ENCODE peak calls at places on chromosomes 11 and 22, in six cellular contexts. D, Z, M, W, Q and O are unnamed samples.

GRCh38 chr11:69497221-69497787 is 15.8 kb downstream of the LINC01488 start:
- DNase-seq in D (no peak), Z (peak), M (peak), W (no peak), Q (peak), O (peak)

GRCh38 chr11:103433976-103434375 is 324.8 kb downstream of the DYNC2H1 start:
- DNase-seq in D (no peak), Z (no peak), M (no peak), W (no peak), Q (no peak), O (no peak)

GRCh38 chr11:94654201-94654600 is 87.0 kb downstream of the PIWIL4 start:
- DNase-seq in D (no peak), Z (no peak), M (no peak), W (no peak), Q (no peak), O (no peak)

GRCh38 chr11:17762309-17762974 is 27.9 kb downstream of the KCNC1 start:
- DNase-seq in D (peak), Z (peak), M (no peak), W (no peak), Q (no peak), O (no peak)

GRCh38 chr11:46102843-46103242 is 18.4 kb downstream of the PHF21A start:
- DNase-seq in D (peak), Z (no peak), M (no peak), W (no peak), Q (no peak), O (no peak)

GRCh38 chr11:97140885-97141494 is 751.2 kb downstream of the JRKL start:
- DNase-seq in D (peak), Z (no peak), M (peak), W (peak), Q (no peak), O (peak)

GRCh38 chr11:111417011-111417765 is 38.1 kb upstream of the POU2AF1 start:
- DNase-seq in D (no peak), Z (no peak), M (peak), W (no peak), Q (no peak), O (no peak)

GRCh38 chr11:68010058-68011041 is at the start of gene ALDH3B1:
- DNase-seq in D (peak), Z (peak), M (peak), W (peak), Q (no peak), O (peak)

GRCh38 chr22:41256254-41256897 is 15.6 kb upstream of the CHADL start:
- DNase-seq in D (no peak), Z (no peak), M (no peak), W (no peak), Q (no peak), O (no peak)

GRCh38 chr22:47443836-47444745 is 681.6 kb downstream of the TBC1D22A start:
- DNase-seq in D (no peak), Z (no peak), M (no peak), W (no peak), Q (no peak), O (no peak)

GRCh38 chr11:35318977-35319925 is 100.1 kb downstream of the SLC1A2 start:
- DNase-seq in D (no peak), Z (no peak), M (no peak), W (no peak), Q (no peak), O (no peak)

GRCh38 chr11:12118940-12119339 is 8.6 kb downstream of the MICAL2 start:
- DNase-seq in D (no peak), Z (no peak), M (no peak), W (no peak), Q (no peak), O (no peak)

GRCh38 chr22:43921361-43921760 is 2.2 kb upstream of the PNPLA3 start:
- DNase-seq in D (no peak), Z (peak), M (peak), W (no peak), Q (no peak), O (no peak)

GRCh38 chr22:44777364-44777756 is 25.0 kb downstream of the ARHGAP8 start:
- DNase-seq in D (no peak), Z (no peak), M (no peak), W (no peak), Q (no peak), O (no peak)

GRCh38 chr11:46348566-46348981 is 1.3 kb downstream of the DGKZ start:
- DNase-seq in D (no peak), Z (no peak), M (no peak), W (no peak), Q (no peak), O (no peak)

GRCh38 chr11:3043315-3043871 is 13.8 kb downstream of the CARS1 start:
- DNase-seq in D (no peak), Z (no peak), M (no peak), W (no peak), Q (no peak), O (no peak)

GRCh38 chr11:110710520-110711381 is 1.5 kb downstream of the ARHGAP20 start:
- DNase-seq in D (no peak), Z (no peak), M (peak), W (peak), Q (no peak), O (no peak)

GRCh38 chr11:61637287-61637686 is 42.9 kb upstream of the DAGLA start:
- DNase-seq in D (no peak), Z (no peak), M (no peak), W (no peak), Q (no peak), O (no peak)

GRCh38 chr11:71352226-71352625 is 96.0 kb downstream of the DHCR7 start:
- DNase-seq in D (no peak), Z (no peak), M (no peak), W (no peak), Q (no peak), O (no peak)

GRCh38 chr11:96316869-96317268 is 26.1 kb downstream of the MAML2 start:
- DNase-seq in D (no peak), Z (no peak), M (no peak), W (no peak), Q (no peak), O (no peak)

GRCh38 chr11:108654994-108655631 is 9.8 kb upstream of the DDX10 start:
- DNase-seq in D (peak), Z (peak), M (peak), W (peak), Q (no peak), O (peak)

GRCh38 chr11:31340903-31341572 is 28.5 kb downstream of the DCDC1 start:
- DNase-seq in D (peak), Z (peak), M (peak), W (peak), Q (peak), O (no peak)

GRCh38 chr11:8833568-8834275 is 77.3 kb upstream of the AKIP1 start:
- DNase-seq in D (no peak), Z (no peak), M (no peak), W (no peak), Q (no peak), O (no peak)

GRCh38 chr22:25898707-25899365 is 156.8 kb downstream of the MYO18B start:
- DNase-seq in D (peak), Z (peak), M (peak), W (no peak), Q (peak), O (no peak)

GRCh38 chr11:114158886-114159285 is 99.4 kb downstream of the ZBTB16 start:
- DNase-seq in D (no peak), Z (no peak), M (no peak), W (no peak), Q (no peak), O (no peak)

GRCh38 chr11:83571301-83571700 is 285.1 kb upstream of the CCDC90B start:
- DNase-seq in D (no peak), Z (no peak), M (no peak), W (no peak), Q (no peak), O (no peak)

GRCh38 chr11:74299000-74299399 is 12.4 kb downstream of the P4HA3 start:
- DNase-seq in D (no peak), Z (no peak), M (no peak), W (no peak), Q (no peak), O (no peak)

GRCh38 chr22:38135133-38135706 is 24.7 kb upstream of the BAIAP2L2 start:
- DNase-seq in D (no peak), Z (peak), M (no peak), W (no peak), Q (no peak), O (no peak)

GRCh38 chr22:44730034-44730433 is 22.3 kb upstream of the ARHGAP8 start:
- DNase-seq in D (no peak), Z (no peak), M (no peak), W (no peak), Q (no peak), O (no peak)

GRCh38 chr11:78659326-78660319 is 85.0 kb upstream of the NARS2 start:
- DNase-seq in D (no peak), Z (no peak), M (no peak), W (no peak), Q (no peak), O (no peak)

GRCh38 chr11:120235024-120235628 is 4.8 kb upstream of the POU2F3 start:
- DNase-seq in D (peak), Z (peak), M (peak), W (peak), Q (peak), O (peak)

GRCh38 chr11:77207019-77207485 is 79.0 kb downstream of the MYO7A start:
- DNase-seq in D (no peak), Z (no peak), M (no peak), W (peak), Q (no peak), O (peak)

GRCh38 chr11:84437129-84438123 is 1151.3 kb upstream of the CCDC90B start:
- DNase-seq in D (no peak), Z (no peak), M (peak), W (no peak), Q (peak), O (peak)

GRCh38 chr22:40238425-40239344 is 61.0 kb downstream of the TNRC6B start:
- DNase-seq in D (no peak), Z (no peak), M (no peak), W (no peak), Q (no peak), O (no peak)

GRCh38 chr11:68938088-68938487 is 34.4 kb downstream of the IGHMBP2 start:
- DNase-seq in D (no peak), Z (no peak), M (no peak), W (no peak), Q (no peak), O (no peak)

GRCh38 chr22:48739348-48740085 is 1088.2 kb downstream of the BRD1 start:
- DNase-seq in D (no peak), Z (no peak), M (no peak), W (no peak), Q (no peak), O (no peak)

GRCh38 chr11:111557425-111558111 is 17.0 kb downstream of the LAYN start:
- DNase-seq in D (no peak), Z (no peak), M (peak), W (no peak), Q (no peak), O (no peak)

GRCh38 chr11:33419956-33420355 is 162.8 kb downstream of the HIPK3 start:
- DNase-seq in D (no peak), Z (no peak), M (no peak), W (no peak), Q (no peak), O (no peak)

GRCh38 chr22:41437198-41437597 is 9.4 kb downstream of the TOB2 start:
- DNase-seq in D (no peak), Z (no peak), M (no peak), W (no peak), Q (no peak), O (no peak)

GRCh38 chr11:12769834-12770345 is 95.7 kb downstream of the TEAD1 start:
- DNase-seq in D (no peak), Z (peak), M (no peak), W (no peak), Q (no peak), O (no peak)

DNA sequence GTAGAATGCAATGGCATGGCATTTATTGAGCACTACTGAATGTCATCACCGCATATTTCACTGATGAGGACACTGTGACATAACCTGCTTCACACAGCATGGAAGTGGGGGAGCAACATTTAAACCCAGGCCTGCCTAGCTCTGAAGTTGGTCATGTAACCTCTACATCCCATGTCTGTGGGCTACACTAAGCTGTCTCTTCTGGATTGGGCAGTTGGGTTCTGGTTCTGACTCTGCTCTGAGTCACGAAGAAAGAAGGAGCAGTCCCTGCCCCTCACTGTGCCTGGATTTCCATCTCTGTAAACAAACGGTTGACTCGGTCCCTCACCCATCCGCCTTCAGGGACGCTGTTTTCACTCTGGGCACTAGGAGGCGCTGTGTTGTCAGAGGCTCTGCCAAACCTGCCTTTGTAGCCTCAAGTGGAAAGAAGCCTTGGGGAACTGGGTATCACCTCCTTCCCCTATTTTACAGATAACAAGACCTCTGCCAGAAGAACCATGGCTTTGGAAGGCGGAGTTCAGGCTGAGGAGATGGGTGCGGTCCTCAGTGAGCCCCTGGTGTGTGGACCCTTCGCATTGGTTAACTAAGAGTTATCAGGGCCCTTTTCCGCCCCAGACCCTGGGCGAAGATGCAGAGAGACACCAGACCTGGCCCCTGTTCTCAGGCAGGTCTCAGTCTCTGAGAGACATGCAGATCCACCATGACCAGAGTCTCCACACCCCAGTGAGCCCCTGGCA is 12.6 kb upstream of the ARHGEF17 start:
- DNase-seq in D (peak), Z (peak), M (peak), W (peak), Q (no peak), O (no peak)
- TF ChIP-seq JUND in D (no peak), Z (no peak), M (no peak), W (no peak), Q (no peak), O (no peak)

GRCh38 chr11:119206512-119207299 is 567 bp downstream of the CBL start:
- DNase-seq in D (peak), Z (no peak), M (no peak), W (peak), Q (no peak), O (peak)
- TF ChIP-seq JUND in D (no peak), Z (no peak), M (no peak), W (no peak), Q (no peak), O (no peak)

GRCh38 chr11:126310229-126310991 is 6.5 kb downstream of the DCPS start:
- DNase-seq in D (peak), Z (peak), M (peak), W (peak), Q (peak), O (peak)
- TF ChIP-seq JUND in D (no peak), Z (no peak), M (no peak), W (no peak), Q (peak), O (no peak)

DNA sequence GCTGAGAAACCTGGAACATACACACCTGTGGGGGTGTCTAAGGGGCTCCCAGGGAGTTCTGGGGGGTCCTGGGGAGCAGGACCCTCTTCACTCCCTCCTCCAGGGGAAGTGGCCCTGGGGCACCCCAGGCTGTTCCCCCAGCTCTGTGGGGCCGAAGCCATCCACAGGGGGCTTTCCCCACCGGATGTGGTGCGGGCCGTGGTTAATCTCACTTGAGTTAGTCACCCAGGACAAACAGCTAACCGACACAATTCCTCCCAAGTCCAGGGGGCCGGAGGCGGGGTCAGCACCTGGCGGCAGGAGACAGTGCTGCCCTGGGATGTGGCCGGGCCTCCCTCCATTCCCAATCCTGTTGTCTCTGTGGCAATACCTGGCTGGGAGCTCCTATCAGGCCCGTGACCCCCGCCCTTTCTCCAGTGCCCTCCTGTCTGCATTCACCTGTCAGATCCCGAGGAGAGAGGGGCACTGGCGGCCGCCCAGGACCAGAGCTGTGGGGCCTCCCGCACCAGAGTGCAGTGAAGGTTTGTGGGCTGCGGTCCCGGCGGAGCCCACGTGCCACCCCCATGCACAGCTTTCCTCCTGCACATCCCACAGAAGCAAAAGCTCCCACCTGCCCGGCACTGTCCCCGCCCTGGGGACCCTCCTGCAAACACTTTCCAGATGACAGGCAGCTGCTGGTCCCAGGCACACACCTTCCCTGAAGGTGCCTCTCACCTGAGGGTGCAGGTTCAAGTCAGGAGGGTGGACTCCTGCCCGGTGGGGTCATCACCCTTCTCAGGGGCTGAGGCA is 5.2 kb upstream of the MUC5AC start:
- DNase-seq in D (no peak), Z (no peak), M (peak), W (peak), Q (no peak), O (no peak)
- TF ChIP-seq JUND in D (no peak), Z (no peak), M (no peak), W (no peak), Q (no peak), O (no peak)

GRCh38 chr22:19972652-19973550 is 31.3 kb upstream of the TXNRD2 start:
- DNase-seq in D (peak), Z (no peak), M (no peak), W (no peak), Q (no peak), O (no peak)

GRCh38 chr22:19970479-19971275 is 29.1 kb upstream of the TXNRD2 start:
- DNase-seq in D (peak), Z (no peak), M (peak), W (peak), Q (no peak), O (peak)

GRCh38 chr22:19970031-19970478 is 28.4 kb upstream of the TXNRD2 start:
- DNase-seq in D (no peak), Z (no peak), M (no peak), W (no peak), Q (no peak), O (no peak)

GRCh38 chr22:19972251-19972650 is 30.6 kb upstream of the TXNRD2 start:
- DNase-seq in D (no peak), Z (no peak), M (no peak), W (no peak), Q (no peak), O (no peak)

GRCh38 chr22:19971276-19972124 is 29.9 kb upstream of the TXNRD2 start:
- DNase-seq in D (no peak), Z (no peak), M (no peak), W (no peak), Q (no peak), O (no peak)
- TF ChIP-seq JUND in D (no peak), Z (no peak), M (no peak), W (no peak), Q (no peak), O (no peak)

DNA sequence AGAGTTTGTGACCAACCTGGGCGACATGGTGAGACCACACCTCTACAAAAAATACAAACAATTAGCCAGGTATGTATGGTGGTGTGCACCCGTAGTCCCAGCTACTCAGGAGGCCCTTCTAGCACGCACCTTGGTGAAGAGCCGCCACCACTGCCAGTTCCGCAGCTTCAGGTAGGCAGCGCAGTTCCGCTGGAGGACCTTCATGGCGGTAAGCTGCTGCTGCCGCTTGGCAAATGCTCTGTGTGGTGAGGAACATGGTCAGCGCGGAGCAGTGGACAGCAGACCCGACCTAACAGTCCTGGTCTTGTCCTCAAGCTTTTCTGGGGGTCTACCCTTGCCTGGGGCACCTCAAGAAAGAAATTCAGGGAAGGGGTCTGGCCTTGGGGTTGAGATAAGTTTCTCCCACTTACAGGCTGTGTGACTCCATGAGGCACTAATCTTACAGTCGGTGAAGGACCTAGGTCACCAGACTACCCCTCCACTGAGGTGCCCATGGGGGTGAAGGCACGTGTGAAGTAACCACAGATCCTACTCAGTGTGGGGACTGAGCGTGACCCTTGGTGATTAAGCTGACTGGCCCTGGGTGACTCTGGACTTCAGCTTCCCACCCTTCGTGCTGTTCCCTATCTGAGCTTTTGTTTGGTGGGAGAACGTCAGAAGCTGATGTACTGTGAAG is 49.6 kb downstream of the APOL1 start:
- DNase-seq in D (no peak), Z (no peak), M (no peak), W (no peak), Q (no peak), O (no peak)
- TF ChIP-seq JUND in D (no peak), Z (no peak), M (no peak), W (no peak), Q (no peak), O (no peak)

GRCh38 chr11:117830072-117830471 is 5.5 kb upstream of the FXYD2 start:
- DNase-seq in D (no peak), Z (no peak), M (no peak), W (no peak), Q (no peak), O (no peak)
- TF ChIP-seq JUND in D (no peak), Z (no peak), M (no peak), W (no peak), Q (no peak), O (no peak)

GRCh38 chr11:5234390-5234834 is at the start of gene HBD:
- DNase-seq in D (no peak), Z (no peak), M (no peak), W (no peak), Q (no peak), O (no peak)
- TF ChIP-seq JUND in D (peak), Z (no peak), M (no peak), W (no peak), Q (no peak), O (no peak)